ENCODE peak calls at places on chromosome 6, in ten cellular contexts. J, U, P, K, Z, I, Q, M, B and L are unnamed samples.
A peak's percentile ranks its signal among the peaks of the same experiment; 100 is the strongest.

GRCh38 chr6:46323312-46323965 is 152.7 kb upstream of the ENPP5 start:
- DNase-seq in J (peak; percentile 81), U (no peak), P (peak; percentile 92), K (no peak), Z (peak; percentile 63), I (no peak), Q (peak; percentile 96), M (no peak), B (peak; percentile 86), L (peak; percentile 96)

GRCh38 chr6:80642452-80642851 is 536.0 kb downstream of the BCKDHB start:
- DNase-seq in J (peak; percentile 9), U (no peak), P (peak; percentile 33), K (no peak), Z (peak; percentile 16), I (no peak), Q (peak; percentile 39), M (no peak), B (peak; percentile 70), L (peak; percentile 17)

GRCh38 chr6:141199074-141199473 is 933.7 kb upstream of the GJE1 start:
- DNase-seq in J (no peak), U (no peak), P (peak; percentile 96), K (no peak), Z (no peak), I (no peak), Q (no peak), M (peak; percentile 68), B (peak; percentile 72), L (peak; percentile 75)

GRCh38 chr6:34110610-34111009 is 35.3 kb downstream of the GRM4 start:
- DNase-seq in J (no peak), U (no peak), P (no peak), K (no peak), Z (no peak), I (no peak), Q (no peak), M (no peak), B (no peak), L (no peak)

GRCh38 chr6:88708197-88708744 is 255.1 kb downstream of the RNGTT start:
- DNase-seq in J (no peak), U (no peak), P (no peak), K (no peak), Z (no peak), I (no peak), Q (no peak), M (no peak), B (peak; percentile 14), L (no peak)

GRCh38 chr6:83592770-83593394 is 80.5 kb downstream of the PRSS35 start:
- DNase-seq in J (peak; percentile 9), U (no peak), P (peak; percentile 8), K (no peak), Z (peak; percentile 28), I (peak; percentile 10), Q (no peak), M (no peak), B (peak; percentile 45), L (peak; percentile 28)

GRCh38 chr6:25889877-25890853 is 16.1 kb upstream of the SLC17A3 start:
- DNase-seq in J (peak; percentile 73), U (no peak), P (peak; percentile 66), K (no peak), Z (peak; percentile 46), I (no peak), Q (peak; percentile 18), M (no peak), B (peak; percentile 79), L (peak; percentile 47)

GRCh38 chr6:134589512-134589911 is 271.6 kb upstream of the SGK1 start:
- DNase-seq in J (peak; percentile 99), U (peak; percentile 93), P (peak; percentile 100), K (no peak), Z (peak; percentile 99), I (no peak), Q (peak; percentile 100), M (peak; percentile 98), B (peak; percentile 98), L (peak; percentile 100)

GRCh38 chr6:149108398-149109100 is 209.0 kb upstream of the TAB2 start:
- DNase-seq in J (no peak), U (no peak), P (no peak), K (no peak), Z (no peak), I (no peak), Q (no peak), M (no peak), B (no peak), L (peak; percentile 19)

GRCh38 chr6:121944361-121944760 is 455.1 kb upstream of the HSF2 start:
- DNase-seq in J (no peak), U (no peak), P (no peak), K (no peak), Z (no peak), I (no peak), Q (peak; percentile 40), M (no peak), B (no peak), L (no peak)

GRCh38 chr6:167799033-167799933 is 27.4 kb upstream of the AFDN start:
- DNase-seq in J (peak; percentile 60), U (no peak), P (peak; percentile 27), K (no peak), Z (no peak), I (no peak), Q (no peak), M (no peak), B (no peak), L (no peak)

GRCh38 chr6:36678488-36679042 is at the start of gene CDKN1A:
- DNase-seq in J (peak; percentile 96), U (no peak), P (peak; percentile 93), K (peak; percentile 91), Z (peak; percentile 69), I (no peak), Q (no peak), M (peak; percentile 86), B (peak; percentile 100), L (peak; percentile 93)

GRCh38 chr6:169828176-169828575 is 76.8 kb downstream of the ERMARD start:
- DNase-seq in J (no peak), U (no peak), P (no peak), K (no peak), Z (no peak), I (no peak), Q (no peak), M (no peak), B (no peak), L (no peak)

GRCh38 chr6:130967502-130968469 is 95.3 kb downstream of the EPB41L2 start:
- DNase-seq in J (peak; percentile 52), U (no peak), P (peak; percentile 43), K (no peak), Z (no peak), I (no peak), Q (no peak), M (no peak), B (peak; percentile 49), L (no peak)

GRCh38 chr6:130970839-130971410 is 92.1 kb downstream of the EPB41L2 start:
- DNase-seq in J (no peak), U (no peak), P (no peak), K (no peak), Z (no peak), I (no peak), Q (no peak), M (no peak), B (no peak), L (no peak)

GRCh38 chr6:130966581-130966980 is 96.5 kb downstream of the EPB41L2 start:
- DNase-seq in J (no peak), U (no peak), P (no peak), K (no peak), Z (no peak), I (no peak), Q (no peak), M (no peak), B (no peak), L (no peak)

GRCh38 chr6:130969807-130970491 is 93.1 kb downstream of the EPB41L2 start:
- DNase-seq in J (peak; percentile 74), U (no peak), P (peak; percentile 85), K (no peak), Z (peak; percentile 8), I (no peak), Q (no peak), M (no peak), B (peak; percentile 60), L (peak; percentile 74)

DNA sequence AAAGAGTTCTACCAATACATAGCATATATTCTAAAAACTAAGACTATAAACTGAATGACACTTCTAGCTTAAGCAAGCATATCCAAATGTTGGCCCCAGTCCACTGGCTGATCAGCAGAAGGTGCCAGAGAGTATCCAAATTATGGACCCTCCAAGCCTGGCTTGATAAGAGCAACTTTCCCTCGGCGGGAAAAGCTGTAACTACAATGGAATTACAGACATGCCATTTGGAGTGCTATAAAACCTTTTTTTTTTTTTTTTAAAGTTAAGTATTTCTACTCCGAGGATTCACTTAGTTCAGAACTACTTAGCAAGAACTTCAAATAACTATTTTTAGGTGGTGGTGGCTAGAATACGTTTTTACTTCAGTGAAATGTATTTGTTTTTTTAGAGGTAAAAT is 94.6 kb downstream of the EPB41L2 start:
- DNase-seq in J (no peak), U (no peak), P (no peak), K (no peak), Z (no peak), I (no peak), Q (no peak), M (no peak), B (no peak), L (no peak)
- H3K4me3 ChIP-seq in J (peak overlapping the region; percentile 57), U (no peak overlapping the region), P (peak overlapping the region; percentile 61), K (no peak overlapping the region), Z (no peak overlapping the region), I (no peak overlapping the region), Q (no peak overlapping the region), M (peak overlapping the region; percentile 48), B (peak overlapping the region; percentile 43), L (peak overlapping the region; percentile 46)

DNA sequence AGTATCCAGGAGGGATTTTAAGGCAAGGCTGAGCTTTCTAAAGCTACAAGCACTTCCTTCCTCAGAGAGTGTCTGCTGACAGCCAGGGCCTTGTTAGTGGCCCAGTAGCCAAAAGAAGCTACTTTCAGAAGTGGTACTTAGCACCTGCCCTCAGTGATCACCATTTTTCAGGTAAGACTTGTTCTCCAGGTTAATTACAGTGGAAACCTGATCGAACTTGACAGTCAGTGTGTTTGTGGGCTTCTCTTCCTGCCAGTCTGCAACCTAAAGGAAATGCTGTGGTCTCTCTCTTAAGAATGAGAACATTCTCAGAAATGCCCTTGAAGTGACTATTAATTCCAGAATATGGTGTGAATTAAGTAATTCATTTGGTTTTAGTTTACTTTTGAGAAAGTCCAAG is 185.1 kb upstream of the AGPAT4 start:
- DNase-seq in J (no peak), U (no peak), P (no peak), K (no peak), Z (no peak), I (no peak), Q (no peak), M (no peak), B (no peak), L (no peak)
- H3K4me3 ChIP-seq in J (no peak overlapping the region), U (no peak overlapping the region), P (no peak overlapping the region), K (no peak overlapping the region), Z (no peak overlapping the region), I (no peak overlapping the region), Q (no peak overlapping the region), M (no peak overlapping the region), B (no peak overlapping the region), L (no peak overlapping the region)

GRCh38 chr6:53930330-53930729 is 135.5 kb downstream of the LRRC1 start:
- DNase-seq in J (no peak), U (no peak), P (no peak), K (no peak), Z (no peak), I (no peak), Q (no peak), M (no peak), B (no peak), L (no peak)
- H3K4me3 ChIP-seq in J (no peak overlapping the region), U (no peak overlapping the region), P (no peak overlapping the region), K (no peak overlapping the region), Z (no peak overlapping the region), I (no peak overlapping the region), Q (no peak overlapping the region), M (no peak overlapping the region), B (no peak overlapping the region), L (no peak overlapping the region)

DNA sequence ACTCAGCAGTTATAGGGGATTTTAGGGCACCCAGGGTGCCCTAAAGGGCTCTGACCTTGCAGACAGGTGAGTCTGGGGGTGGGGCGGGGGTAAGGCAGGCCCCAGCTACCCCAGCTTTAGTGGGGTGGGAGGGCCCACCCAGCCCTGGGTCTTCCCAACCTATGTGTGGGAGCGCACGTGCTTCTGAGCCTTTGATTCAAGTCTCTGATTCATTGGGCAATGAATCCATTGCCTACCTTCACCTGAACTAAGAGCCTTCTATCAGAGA is 935 bp downstream of the SERPINB1 start:
- DNase-seq in J (no peak), U (no peak), P (no peak), K (no peak), Z (no peak), I (no peak), Q (no peak), M (no peak), B (no peak), L (no peak)
- H3K4me3 ChIP-seq in J (peak overlapping the region; percentile 42), U (peak overlapping the region; percentile 75), P (peak overlapping the region; percentile 62), K (peak overlapping the region; percentile 67), Z (peak overlapping the region; percentile 52), I (no peak overlapping the region), Q (peak overlapping the region; percentile 55), M (peak overlapping the region; percentile 60), B (peak overlapping the region; percentile 56), L (peak overlapping the region; percentile 65)